ENCODE peak calls at places on chromosomes 3 and 15, in seven cellular contexts. One of them, this sample, is unnamed. For H3K27me3, the result is how much of the 10 kb centered on the place peaks cover.

GRCh38 chr3:12966847-12967750 is 106.1 kb downstream of the IQSEC1 start:
- DNase-seq in GM23248: peak
- DNase-seq in adrenal gland: no peak
- DNase-seq in fibroblast of lung: peak
- DNase-seq in body of pancreas: no peak
- DNase-seq in aorta: no peak
- DNase-seq in IMR-90: peak
- DNase-seq in this sample: no peak

GRCh38 chr15:44441095-44441501 is 13.7 kb downstream of the CTDSPL2 start:
- DNase-seq in GM23248: no peak
- DNase-seq in adrenal gland: no peak
- DNase-seq in fibroblast of lung: no peak
- DNase-seq in body of pancreas: no peak
- DNase-seq in aorta: no peak
- DNase-seq in IMR-90: no peak
- DNase-seq in this sample: no peak

GRCh38 chr3:115325539-115325938 is 178.5 kb upstream of the ZBTB20 start:
- DNase-seq in GM23248: peak
- DNase-seq in adrenal gland: peak
- DNase-seq in fibroblast of lung: peak
- DNase-seq in body of pancreas: peak
- DNase-seq in aorta: no peak
- DNase-seq in IMR-90: peak
- DNase-seq in this sample: peak

GRCh38 chr3:161648071-161648470 is 151.5 kb downstream of the OTOL1 start:
- DNase-seq in GM23248: no peak
- DNase-seq in adrenal gland: no peak
- DNase-seq in fibroblast of lung: no peak
- DNase-seq in body of pancreas: no peak
- DNase-seq in aorta: no peak
- DNase-seq in IMR-90: no peak
- DNase-seq in this sample: no peak

GRCh38 chr3:195150194-195151118 is 120.5 kb downstream of the XXYLT1 start:
- DNase-seq in GM23248: peak
- DNase-seq in adrenal gland: peak
- DNase-seq in fibroblast of lung: peak
- DNase-seq in body of pancreas: peak
- DNase-seq in aorta: peak
- DNase-seq in IMR-90: peak
- DNase-seq in this sample: no peak

GRCh38 chr15:70478251-70478990 is 284.9 kb downstream of the UACA start:
- DNase-seq in GM23248: no peak
- DNase-seq in adrenal gland: no peak
- DNase-seq in fibroblast of lung: no peak
- DNase-seq in body of pancreas: no peak
- DNase-seq in aorta: peak
- DNase-seq in IMR-90: no peak
- DNase-seq in this sample: no peak

GRCh38 chr3:4883011-4883410 is 96.2 kb upstream of the BHLHE40 start:
- DNase-seq in GM23248: no peak
- DNase-seq in adrenal gland: no peak
- DNase-seq in fibroblast of lung: no peak
- DNase-seq in body of pancreas: no peak
- DNase-seq in aorta: no peak
- DNase-seq in IMR-90: no peak
- DNase-seq in this sample: no peak

GRCh38 chr3:179292440-179292839 is 30.4 kb upstream of the ZNF639 start:
- DNase-seq in GM23248: no peak
- DNase-seq in adrenal gland: no peak
- DNase-seq in fibroblast of lung: no peak
- DNase-seq in body of pancreas: no peak
- DNase-seq in aorta: no peak
- DNase-seq in IMR-90: peak
- DNase-seq in this sample: no peak

GRCh38 chr3:7144696-7145308 is 283.9 kb downstream of the GRM7 start:
- DNase-seq in GM23248: peak
- DNase-seq in adrenal gland: no peak
- DNase-seq in fibroblast of lung: peak
- DNase-seq in body of pancreas: peak
- DNase-seq in aorta: no peak
- DNase-seq in IMR-90: no peak
- DNase-seq in this sample: peak

GRCh38 chr3:177300039-177300833 is 103.0 kb upstream of the TBL1XR1 start:
- DNase-seq in GM23248: peak
- DNase-seq in adrenal gland: no peak
- DNase-seq in fibroblast of lung: peak
- DNase-seq in body of pancreas: peak
- DNase-seq in aorta: peak
- DNase-seq in IMR-90: peak
- DNase-seq in this sample: no peak

GRCh38 chr3:20930034-20930433 is 744.0 kb upstream of the SGO1 start:
- DNase-seq in GM23248: peak
- DNase-seq in adrenal gland: no peak
- DNase-seq in fibroblast of lung: peak
- DNase-seq in body of pancreas: peak
- DNase-seq in aorta: no peak
- DNase-seq in IMR-90: no peak
- DNase-seq in this sample: no peak

GRCh38 chr15:31752363-31752762 is 278.0 kb upstream of the CHRNA7 start:
- DNase-seq in GM23248: peak
- DNase-seq in adrenal gland: no peak
- DNase-seq in fibroblast of lung: no peak
- DNase-seq in body of pancreas: no peak
- DNase-seq in aorta: no peak
- DNase-seq in IMR-90: peak
- DNase-seq in this sample: no peak

GRCh38 chr15:39756806-39757522 is 25.7 kb downstream of the FSIP1 start:
- DNase-seq in GM23248: peak
- DNase-seq in adrenal gland: peak
- DNase-seq in fibroblast of lung: peak
- DNase-seq in body of pancreas: peak
- DNase-seq in aorta: no peak
- DNase-seq in IMR-90: peak
- DNase-seq in this sample: no peak

GRCh38 chr3:172104471-172105072 is 65.2 kb downstream of the FNDC3B start:
- DNase-seq in GM23248: no peak
- DNase-seq in adrenal gland: peak
- DNase-seq in fibroblast of lung: peak
- DNase-seq in body of pancreas: peak
- DNase-seq in aorta: no peak
- DNase-seq in IMR-90: no peak
- DNase-seq in this sample: no peak

GRCh38 chr3:196694202-196694638 is 17.8 kb downstream of the CEP19 start:
- DNase-seq in GM23248: peak
- DNase-seq in adrenal gland: no peak
- DNase-seq in fibroblast of lung: peak
- DNase-seq in body of pancreas: no peak
- DNase-seq in aorta: no peak
- DNase-seq in IMR-90: peak
- DNase-seq in this sample: no peak

GRCh38 chr3:149618151-149619123 is 39.4 kb downstream of the WWTR1 start:
- DNase-seq in GM23248: no peak
- DNase-seq in adrenal gland: peak
- DNase-seq in fibroblast of lung: peak
- DNase-seq in body of pancreas: no peak
- DNase-seq in aorta: peak
- DNase-seq in IMR-90: no peak
- DNase-seq in this sample: peak

GRCh38 chr15:55740981-55741591 is 1.9 kb downstream of the PRTG start:
- DNase-seq in GM23248: no peak
- DNase-seq in adrenal gland: no peak
- DNase-seq in fibroblast of lung: no peak
- DNase-seq in body of pancreas: no peak
- DNase-seq in aorta: no peak
- DNase-seq in IMR-90: no peak
- DNase-seq in this sample: no peak

GRCh38 chr3:186259612-186260383 is 102.2 kb downstream of the DGKG start:
- DNase-seq in GM23248: peak
- DNase-seq in adrenal gland: peak
- DNase-seq in fibroblast of lung: peak
- DNase-seq in body of pancreas: peak
- DNase-seq in aorta: peak
- DNase-seq in IMR-90: peak
- DNase-seq in this sample: peak

GRCh38 chr3:46867550-46867898 is 4.3 kb upstream of the MYL3 start:
- DNase-seq in GM23248: peak
- DNase-seq in adrenal gland: peak
- DNase-seq in fibroblast of lung: peak
- DNase-seq in body of pancreas: peak
- DNase-seq in aorta: peak
- DNase-seq in IMR-90: no peak
- DNase-seq in this sample: peak

GRCh38 chr3:133042778-133043177 is 4.6 kb downstream of the TMEM108 start:
- DNase-seq in GM23248: no peak
- DNase-seq in adrenal gland: peak
- DNase-seq in fibroblast of lung: peak
- DNase-seq in body of pancreas: no peak
- DNase-seq in aorta: no peak
- DNase-seq in IMR-90: peak
- DNase-seq in this sample: no peak

GRCh38 chr3:167480748-167481147 is 6.9 kb upstream of the SERPINI2 start:
- DNase-seq in GM23248: no peak
- DNase-seq in adrenal gland: no peak
- DNase-seq in fibroblast of lung: no peak
- DNase-seq in body of pancreas: no peak
- DNase-seq in aorta: no peak
- DNase-seq in IMR-90: no peak
- DNase-seq in this sample: no peak

GRCh38 chr15:34284937-34285336 is 52.6 kb downstream of the SLC12A6 start:
- DNase-seq in GM23248: no peak
- DNase-seq in adrenal gland: no peak
- DNase-seq in fibroblast of lung: no peak
- DNase-seq in body of pancreas: no peak
- DNase-seq in aorta: no peak
- DNase-seq in IMR-90: no peak
- DNase-seq in this sample: no peak

GRCh38 chr3:181581651-181582050 is 130.1 kb upstream of the SOX2 start:
- DNase-seq in GM23248: no peak
- DNase-seq in adrenal gland: no peak
- DNase-seq in fibroblast of lung: peak
- DNase-seq in body of pancreas: no peak
- DNase-seq in aorta: no peak
- DNase-seq in IMR-90: no peak
- DNase-seq in this sample: no peak

GRCh38 chr15:79208179-79208578 is 74.3 kb upstream of the ANKRD34C start:
- DNase-seq in GM23248: no peak
- DNase-seq in adrenal gland: no peak
- DNase-seq in fibroblast of lung: no peak
- DNase-seq in body of pancreas: no peak
- DNase-seq in aorta: no peak
- DNase-seq in IMR-90: no peak
- DNase-seq in this sample: no peak

GRCh38 chr3:48708481-48708889 is 8.5 kb downstream of the IP6K2 start:
- DNase-seq in GM23248: peak
- DNase-seq in adrenal gland: no peak
- DNase-seq in fibroblast of lung: peak
- DNase-seq in body of pancreas: no peak
- DNase-seq in aorta: no peak
- DNase-seq in IMR-90: peak
- DNase-seq in this sample: peak

GRCh38 chr3:48715179-48715800 is 1.7 kb downstream of the IP6K2 start:
- DNase-seq in GM23248: peak
- DNase-seq in adrenal gland: peak
- DNase-seq in fibroblast of lung: peak
- DNase-seq in body of pancreas: no peak
- DNase-seq in aorta: no peak
- DNase-seq in IMR-90: peak
- DNase-seq in this sample: no peak

GRCh38 chr3:48707157-48707556 is 9.9 kb downstream of the IP6K2 start:
- DNase-seq in GM23248: no peak
- DNase-seq in adrenal gland: no peak
- DNase-seq in fibroblast of lung: no peak
- DNase-seq in body of pancreas: no peak
- DNase-seq in aorta: no peak
- DNase-seq in IMR-90: no peak
- DNase-seq in this sample: no peak

GRCh38 chr3:48709051-48709461 is 8.0 kb downstream of the IP6K2 start:
- DNase-seq in GM23248: peak
- DNase-seq in adrenal gland: no peak
- DNase-seq in fibroblast of lung: peak
- DNase-seq in body of pancreas: no peak
- DNase-seq in aorta: no peak
- DNase-seq in IMR-90: no peak
- DNase-seq in this sample: peak

GRCh38 chr3:48711727-48712126 is 5.3 kb downstream of the IP6K2 start:
- DNase-seq in GM23248: no peak
- DNase-seq in adrenal gland: no peak
- DNase-seq in fibroblast of lung: no peak
- DNase-seq in body of pancreas: no peak
- DNase-seq in aorta: no peak
- DNase-seq in IMR-90: no peak
- DNase-seq in this sample: peak
- H3K4me3 ChIP-seq in GM23248: no peak
- H3K4me3 ChIP-seq in adrenal gland: no peak
- H3K4me3 ChIP-seq in fibroblast of lung: no peak
- H3K4me3 ChIP-seq in body of pancreas: no peak
- H3K4me3 ChIP-seq in aorta: no peak
- H3K4me3 ChIP-seq in IMR-90: no peak
- H3K4me3 ChIP-seq in this sample: no peak

GRCh38 chr3:94043285-94043684 is 14.9 kb upstream of the STX19 start:
- DNase-seq in GM23248: peak
- DNase-seq in adrenal gland: no peak
- DNase-seq in fibroblast of lung: no peak
- DNase-seq in body of pancreas: no peak
- DNase-seq in aorta: no peak
- DNase-seq in IMR-90: no peak
- DNase-seq in this sample: no peak
- H3K27me3 ChIP-seq in GM23248: under half
- H3K27me3 ChIP-seq in adrenal gland: under half
- H3K27me3 ChIP-seq in fibroblast of lung: under half
- H3K27me3 ChIP-seq in body of pancreas: under half
- H3K27me3 ChIP-seq in aorta: under half
- H3K27me3 ChIP-seq in IMR-90: under half
- H3K27me3 ChIP-seq in this sample: under half

DNA sequence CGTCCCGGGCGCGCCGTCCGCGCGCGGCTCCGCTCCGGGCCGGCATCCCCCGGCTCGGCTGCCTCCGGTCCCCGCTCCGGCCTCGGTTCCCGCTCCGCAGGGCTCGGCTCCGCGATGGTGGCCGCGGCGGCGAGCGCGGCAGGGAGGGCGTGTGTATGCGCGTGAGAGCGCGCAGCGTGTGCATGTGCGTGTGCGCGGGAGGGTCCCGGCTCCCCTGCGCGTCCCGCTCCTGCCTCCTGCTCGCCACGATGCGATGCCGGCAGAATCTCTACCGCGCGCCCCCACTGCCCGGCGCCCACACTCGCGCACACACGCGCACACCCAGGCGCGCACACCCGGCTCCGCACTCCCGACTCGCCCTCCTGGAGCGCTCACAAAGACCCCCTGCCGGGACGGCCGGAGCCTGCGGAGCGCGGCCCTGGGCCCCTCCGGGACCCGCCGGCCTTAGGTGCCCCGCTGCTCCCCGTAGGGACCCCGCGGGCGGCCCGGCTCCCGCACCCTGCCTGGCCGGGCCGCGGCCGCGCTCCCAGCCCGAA is 186.6 kb upstream of the LINGO1 start:
- DNase-seq in GM23248: peak
- DNase-seq in adrenal gland: no peak
- DNase-seq in fibroblast of lung: no peak
- DNase-seq in body of pancreas: no peak
- DNase-seq in aorta: no peak
- DNase-seq in IMR-90: no peak
- DNase-seq in this sample: peak
- H3K4me3 ChIP-seq in GM23248: peak
- H3K4me3 ChIP-seq in adrenal gland: no peak
- H3K4me3 ChIP-seq in fibroblast of lung: no peak
- H3K4me3 ChIP-seq in body of pancreas: no peak
- H3K4me3 ChIP-seq in aorta: peak
- H3K4me3 ChIP-seq in IMR-90: no peak
- H3K4me3 ChIP-seq in this sample: peak

GRCh38 chr3:72129384-72130094 is 344.6 kb upstream of the PROK2 start:
- DNase-seq in GM23248: no peak
- DNase-seq in adrenal gland: no peak
- DNase-seq in fibroblast of lung: peak
- DNase-seq in body of pancreas: no peak
- DNase-seq in aorta: no peak
- DNase-seq in IMR-90: no peak
- DNase-seq in this sample: peak
- H3K27me3 ChIP-seq in GM23248: under half
- H3K27me3 ChIP-seq in adrenal gland: under half
- H3K27me3 ChIP-seq in fibroblast of lung: under half
- H3K27me3 ChIP-seq in body of pancreas: under half
- H3K27me3 ChIP-seq in aorta: under half
- H3K27me3 ChIP-seq in IMR-90: under half
- H3K27me3 ChIP-seq in this sample: under half